ENCODE peak calls at places on chromosome X, in eight cellular contexts. One of them, this sample, is unnamed.
A peak's percentile ranks its signal among the peaks of the same experiment; 100 is the strongest.

GRCh38 chrX:120358687-120359086 is 3.2 kb upstream of the ATP1B4 start:
- DNase-seq in right lobe of liver: no peak
- DNase-seq in HCT116: no peak
- DNase-seq in breast epithelium: no peak
- DNase-seq in transverse colon: no peak
- DNase-seq in lower leg skin: no peak
- DNase-seq in stomach: no peak
- DNase-seq in A549: no peak
- DNase-seq in this sample: no peak

GRCh38 chrX:44474410-44474809 is 68.2 kb downstream of the FUNDC1 start:
- DNase-seq in A549: no peak
- DNase-seq in lower leg skin: no peak
- DNase-seq in right lobe of liver: peak; percentile 58
- DNase-seq in HCT116: no peak
- DNase-seq in breast epithelium: peak; percentile 28
- DNase-seq in stomach: no peak
- DNase-seq in transverse colon: no peak
- DNase-seq in this sample: no peak

GRCh38 chrX:150503898-150504219 is 64.6 kb upstream of the MTM1 start:
- DNase-seq in stomach: peak; percentile 49
- DNase-seq in transverse colon: peak; percentile 41
- DNase-seq in breast epithelium: no peak
- DNase-seq in right lobe of liver: no peak
- DNase-seq in HCT116: no peak
- DNase-seq in A549: no peak
- DNase-seq in lower leg skin: peak; percentile 71
- DNase-seq in this sample: no peak

GRCh38 chrX:118807151-118808017 is 16.2 kb upstream of the ZCCHC12 start:
- DNase-seq in breast epithelium: no peak
- DNase-seq in HCT116: peak; percentile 15
- DNase-seq in right lobe of liver: no peak
- DNase-seq in stomach: peak; percentile 35
- DNase-seq in lower leg skin: no peak
- DNase-seq in transverse colon: peak; percentile 47
- DNase-seq in A549: peak; percentile 67
- DNase-seq in this sample: peak; percentile 4

GRCh38 chrX:56813318-56813837 is 84.3 kb downstream of the NBDY start:
- DNase-seq in right lobe of liver: no peak
- DNase-seq in A549: no peak
- DNase-seq in transverse colon: no peak
- DNase-seq in stomach: no peak
- DNase-seq in HCT116: no peak
- DNase-seq in lower leg skin: peak; percentile 83
- DNase-seq in breast epithelium: peak; percentile 57
- DNase-seq in this sample: no peak

GRCh38 chrX:15739886-15740285 is 1.8 kb downstream of the CA5B start:
- DNase-seq in lower leg skin: no peak
- DNase-seq in HCT116: no peak
- DNase-seq in stomach: no peak
- DNase-seq in right lobe of liver: no peak
- DNase-seq in breast epithelium: no peak
- DNase-seq in transverse colon: no peak
- DNase-seq in A549: no peak
- DNase-seq in this sample: no peak

GRCh38 chrX:44903842-44904530 is 31.0 kb downstream of the KDM6A start:
- DNase-seq in A549: no peak
- DNase-seq in stomach: no peak
- DNase-seq in breast epithelium: no peak
- DNase-seq in transverse colon: no peak
- DNase-seq in right lobe of liver: no peak
- DNase-seq in lower leg skin: no peak
- DNase-seq in HCT116: no peak
- DNase-seq in this sample: no peak

GRCh38 chrX:13473666-13474516 is 95.5 kb upstream of the EGFL6 start:
- DNase-seq in lower leg skin: no peak
- DNase-seq in HCT116: no peak
- DNase-seq in A549: no peak
- DNase-seq in breast epithelium: no peak
- DNase-seq in stomach: no peak
- DNase-seq in transverse colon: no peak
- DNase-seq in right lobe of liver: no peak
- DNase-seq in this sample: no peak

GRCh38 chrX:81168391-81168790 is 33.3 kb downstream of the HMGN5 start:
- DNase-seq in stomach: no peak
- DNase-seq in transverse colon: no peak
- DNase-seq in HCT116: no peak
- DNase-seq in A549: no peak
- DNase-seq in breast epithelium: no peak
- DNase-seq in lower leg skin: no peak
- DNase-seq in right lobe of liver: no peak
- DNase-seq in this sample: no peak

GRCh38 chrX:14697453-14697852 is 168.1 kb downstream of the GLRA2 start:
- DNase-seq in breast epithelium: no peak
- DNase-seq in lower leg skin: no peak
- DNase-seq in A549: peak; percentile 53
- DNase-seq in stomach: peak; percentile 28
- DNase-seq in right lobe of liver: no peak
- DNase-seq in transverse colon: peak; percentile 48
- DNase-seq in HCT116: peak; percentile 34
- DNase-seq in this sample: no peak

GRCh38 chrX:48761674-48762471 is at the start of gene GLOD5:
- DNase-seq in transverse colon: peak; percentile 79
- DNase-seq in breast epithelium: peak; percentile 67
- DNase-seq in stomach: peak; percentile 74
- DNase-seq in HCT116: peak; percentile 35
- DNase-seq in right lobe of liver: peak; percentile 68
- DNase-seq in lower leg skin: no peak
- DNase-seq in A549: peak; percentile 39
- DNase-seq in this sample: no peak

GRCh38 chrX:9995855-9996339 is 28.7 kb downstream of the CLDN34 start:
- DNase-seq in HCT116: peak; percentile 55
- DNase-seq in lower leg skin: peak; percentile 96
- DNase-seq in transverse colon: peak; percentile 85
- DNase-seq in breast epithelium: peak; percentile 70
- DNase-seq in A549: peak; percentile 88
- DNase-seq in right lobe of liver: peak; percentile 81
- DNase-seq in stomach: peak; percentile 89
- DNase-seq in this sample: peak; percentile 71

GRCh38 chrX:16445166-16445752 is 204.7 kb upstream of the S100G start:
- DNase-seq in HCT116: peak; percentile 22
- DNase-seq in right lobe of liver: no peak
- DNase-seq in breast epithelium: no peak
- DNase-seq in stomach: peak; percentile 39
- DNase-seq in lower leg skin: no peak
- DNase-seq in transverse colon: peak; percentile 20
- DNase-seq in A549: peak; percentile 45
- DNase-seq in this sample: no peak

GRCh38 chrX:107154787-107155620 is 36.4 kb upstream of the RBM41 start:
- DNase-seq in A549: peak; percentile 30
- DNase-seq in stomach: no peak
- DNase-seq in lower leg skin: no peak
- DNase-seq in right lobe of liver: no peak
- DNase-seq in breast epithelium: no peak
- DNase-seq in transverse colon: no peak
- DNase-seq in HCT116: no peak
- DNase-seq in this sample: no peak

GRCh38 chrX:135549519-135549918 is 29.1 kb downstream of the INTS6L start:
- DNase-seq in lower leg skin: no peak
- DNase-seq in right lobe of liver: no peak
- DNase-seq in HCT116: no peak
- DNase-seq in stomach: no peak
- DNase-seq in A549: no peak
- DNase-seq in transverse colon: no peak
- DNase-seq in breast epithelium: no peak
- DNase-seq in this sample: no peak

GRCh38 chrX:29419774-29420553 is 795.4 kb upstream of the MAGEB2 start:
- DNase-seq in right lobe of liver: no peak
- DNase-seq in HCT116: peak; percentile 21
- DNase-seq in breast epithelium: no peak
- DNase-seq in stomach: no peak
- DNase-seq in A549: peak; percentile 2
- DNase-seq in transverse colon: no peak
- DNase-seq in lower leg skin: no peak
- DNase-seq in this sample: no peak

GRCh38 chrX:119181491-119181890 is 53.9 kb upstream of the KIAA1210 start:
- DNase-seq in transverse colon: peak; percentile 32
- DNase-seq in lower leg skin: no peak
- DNase-seq in HCT116: peak; percentile 18
- DNase-seq in right lobe of liver: peak; percentile 55
- DNase-seq in stomach: no peak
- DNase-seq in A549: peak; percentile 48
- DNase-seq in breast epithelium: no peak
- DNase-seq in this sample: no peak

GRCh38 chrX:111216293-111216801 is 53.9 kb downstream of the CAPN6 start:
- DNase-seq in transverse colon: no peak
- DNase-seq in right lobe of liver: no peak
- DNase-seq in breast epithelium: no peak
- DNase-seq in A549: no peak
- DNase-seq in HCT116: no peak
- DNase-seq in stomach: no peak
- DNase-seq in lower leg skin: no peak
- DNase-seq in this sample: no peak

GRCh38 chrX:153642655-153643430 is 4.2 kb upstream of the DUSP9 start:
- DNase-seq in transverse colon: no peak
- DNase-seq in A549: no peak
- DNase-seq in right lobe of liver: no peak
- DNase-seq in breast epithelium: no peak
- DNase-seq in HCT116: no peak
- DNase-seq in stomach: no peak
- DNase-seq in lower leg skin: peak; percentile 77
- DNase-seq in this sample: no peak
- H3K4me3 ChIP-seq in transverse colon: no peak overlapping the region
- H3K4me3 ChIP-seq in A549: peak overlapping the region; percentile 59
- H3K4me3 ChIP-seq in right lobe of liver: no peak overlapping the region
- H3K4me3 ChIP-seq in breast epithelium: peak overlapping the region; percentile 52
- H3K4me3 ChIP-seq in HCT116: no peak overlapping the region
- H3K4me3 ChIP-seq in stomach: peak overlapping the region; percentile 24
- H3K4me3 ChIP-seq in lower leg skin: no peak overlapping the region
- H3K4me3 ChIP-seq in this sample: no peak overlapping the region

GRCh38 chrX:38571058-38571457 is 9.7 kb downstream of the TSPAN7 start:
- DNase-seq in A549: no peak
- DNase-seq in lower leg skin: no peak
- DNase-seq in transverse colon: no peak
- DNase-seq in stomach: no peak
- DNase-seq in right lobe of liver: no peak
- DNase-seq in breast epithelium: no peak
- DNase-seq in HCT116: no peak
- DNase-seq in this sample: no peak
- TF ChIP-seq POLR2A in A549: no peak
- TF ChIP-seq POLR2A in lower leg skin: no peak
- TF ChIP-seq POLR2A in transverse colon: no peak
- TF ChIP-seq POLR2A in stomach: no peak
- TF ChIP-seq POLR2A in right lobe of liver: no peak
- TF ChIP-seq POLR2A in breast epithelium: no peak
- TF ChIP-seq POLR2A in HCT116: no peak
- TF ChIP-seq POLR2A in this sample: no peak

GRCh38 chrX:71532753-71533425 is at the start of gene OGT:
- DNase-seq in breast epithelium: peak; percentile 93
- DNase-seq in lower leg skin: peak; percentile 98
- DNase-seq in HCT116: peak; percentile 93
- DNase-seq in stomach: peak; percentile 95
- DNase-seq in A549: peak; percentile 99
- DNase-seq in transverse colon: peak; percentile 95
- DNase-seq in right lobe of liver: peak; percentile 94
- DNase-seq in this sample: peak; percentile 96
- H3K4me3 ChIP-seq in breast epithelium: peak within 1 kb of the TSS; percentile 81
- H3K4me3 ChIP-seq in lower leg skin: peak within 1 kb of the TSS; percentile 59
- H3K4me3 ChIP-seq in HCT116: peak within 1 kb of the TSS; percentile 90
- H3K4me3 ChIP-seq in stomach: peak within 1 kb of the TSS; percentile 72
- H3K4me3 ChIP-seq in A549: peak within 1 kb of the TSS; percentile 82
- H3K4me3 ChIP-seq in transverse colon: peak within 1 kb of the TSS; percentile 46
- H3K4me3 ChIP-seq in right lobe of liver: peak within 1 kb of the TSS; percentile 66
- H3K4me3 ChIP-seq in this sample: peak within 1 kb of the TSS; percentile 69

GRCh38 chrX:11111038-11111851 is at the start of gene HCCS:
- DNase-seq in transverse colon: peak; percentile 87
- DNase-seq in lower leg skin: peak; percentile 95
- DNase-seq in right lobe of liver: peak; percentile 82
- DNase-seq in stomach: peak; percentile 85
- DNase-seq in A549: peak; percentile 83
- DNase-seq in HCT116: peak; percentile 54
- DNase-seq in breast epithelium: peak; percentile 71
- DNase-seq in this sample: peak; percentile 82
- TF ChIP-seq POLR2A in transverse colon: peak; percentile 95
- TF ChIP-seq POLR2A in lower leg skin: peak; percentile 43
- TF ChIP-seq POLR2A in right lobe of liver: peak; percentile 82
- TF ChIP-seq POLR2A in stomach: no peak
- TF ChIP-seq POLR2A in A549: peak; percentile 47
- TF ChIP-seq POLR2A in HCT116: peak; percentile 31
- TF ChIP-seq POLR2A in breast epithelium: peak; percentile 38
- TF ChIP-seq POLR2A in this sample: peak; percentile 75

DNA sequence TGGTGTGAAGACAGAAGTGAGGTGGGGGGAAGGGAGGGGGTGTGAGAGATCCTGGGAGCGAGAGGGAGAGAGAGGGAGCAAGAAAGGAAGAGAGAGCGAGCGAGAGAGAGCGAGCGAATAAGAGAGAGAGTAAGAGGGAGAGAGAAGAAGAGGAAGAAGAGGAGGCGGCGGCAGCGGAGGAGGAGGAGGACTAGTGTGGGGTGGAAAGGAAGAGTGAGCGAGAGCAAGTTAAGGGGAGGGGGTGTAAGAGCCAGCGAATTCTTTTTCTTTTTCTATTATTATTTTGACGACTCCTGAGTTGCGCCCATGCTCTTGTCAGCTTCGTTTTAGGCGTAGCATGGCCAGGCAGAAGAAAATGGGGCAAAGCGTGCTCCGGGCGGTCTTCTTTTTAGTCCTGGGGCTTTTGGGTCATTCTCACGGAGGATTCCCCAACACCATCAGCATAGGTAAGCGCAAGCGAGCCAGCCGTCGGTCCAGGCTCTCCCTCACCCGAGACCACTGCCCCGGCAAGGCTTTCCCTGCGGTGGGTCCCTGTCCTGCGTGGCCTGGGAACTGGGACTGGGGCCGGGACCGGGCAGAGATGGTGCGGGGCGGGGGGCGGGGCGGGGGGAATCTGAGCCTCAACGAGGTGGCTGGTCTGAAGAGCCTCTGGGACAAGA is at the start of gene GRIA3:
- DNase-seq in right lobe of liver: no peak
- DNase-seq in HCT116: no peak
- DNase-seq in A549: no peak
- DNase-seq in lower leg skin: no peak
- DNase-seq in breast epithelium: no peak
- DNase-seq in transverse colon: no peak
- DNase-seq in stomach: no peak
- DNase-seq in this sample: no peak
- H3K4me3 ChIP-seq in right lobe of liver: peak within 1 kb of the TSS; percentile 40
- H3K4me3 ChIP-seq in HCT116: no peak within 1 kb of the TSS
- H3K4me3 ChIP-seq in A549: no peak within 1 kb of the TSS
- H3K4me3 ChIP-seq in lower leg skin: no peak within 1 kb of the TSS
- H3K4me3 ChIP-seq in breast epithelium: peak within 1 kb of the TSS; percentile 65
- H3K4me3 ChIP-seq in transverse colon: peak within 1 kb of the TSS; percentile 18
- H3K4me3 ChIP-seq in stomach: peak within 1 kb of the TSS; percentile 44
- H3K4me3 ChIP-seq in this sample: peak within 1 kb of the TSS; percentile 25